ENCODE peak calls at places on chromosome 10, in six cellular contexts. K, N, P, C, L and T are unnamed samples.

GRCh38 chr10:124085680-124086079 is 7.7 kb downstream of the CHST15 start:
- DNase-seq in L (no peak), N (no peak), K (no peak), P (no peak), C (no peak), T (no peak)

GRCh38 chr10:35079763-35080162 is 10.4 kb downstream of the CUL2 start:
- DNase-seq in P (no peak), C (no peak), K (peak; percentile 89), L (no peak), N (no peak), T (peak; percentile 15)

GRCh38 chr10:30701471-30702173 is 72.1 kb upstream of the LYZL2 start:
- DNase-seq in K (peak; percentile 75), N (peak; percentile 87), C (no peak), P (no peak), L (no peak), T (no peak)

GRCh38 chr10:71262027-71262426 is 49.7 kb downstream of the UNC5B start:
- DNase-seq in P (no peak), L (no peak), N (no peak), C (no peak), K (no peak), T (no peak)

GRCh38 chr10:60572511-60573194 is 183.0 kb upstream of the ANK3 start:
- DNase-seq in P (peak; percentile 18), N (no peak), C (peak; percentile 5), K (peak; percentile 67), L (no peak), T (no peak)

GRCh38 chr10:51960494-51960895 is 261.1 kb upstream of the CSTF2T start:
- DNase-seq in K (peak; percentile 76), L (peak; percentile 31), N (no peak), P (peak; percentile 52), C (no peak), T (peak; percentile 10)

GRCh38 chr10:99233680-99234018 is 2.0 kb downstream of the HPSE2 start:
- DNase-seq in C (no peak), N (no peak), K (no peak), L (no peak), P (no peak), T (no peak)

GRCh38 chr10:126609566-126609965 is 60.9 kb downstream of the C10orf90 start:
- DNase-seq in P (no peak), L (no peak), K (no peak), C (no peak), N (no peak), T (no peak)

GRCh38 chr10:131698986-131699385 is 201.8 kb upstream of the PPP2R2D start:
- DNase-seq in C (no peak), L (no peak), K (no peak), P (no peak), N (no peak), T (no peak)

GRCh38 chr10:133159950-133160812 is at the start of gene KNDC1:
- DNase-seq in L (peak; percentile 81), P (no peak), C (no peak), N (no peak), K (peak; percentile 17), T (no peak)

GRCh38 chr10:114967071-114967470 is 29.1 kb downstream of the TRUB1 start:
- DNase-seq in C (no peak), L (no peak), K (peak; percentile 72), N (no peak), P (peak; percentile 86), T (no peak)

GRCh38 chr10:45152726-45153125 is 152.0 kb downstream of the ZNF22 start:
- DNase-seq in K (peak; percentile 51), P (no peak), C (no peak), N (no peak), L (no peak), T (no peak)

GRCh38 chr10:110864662-110865140 is 7.0 kb upstream of the PDCD4 start:
- DNase-seq in N (peak; percentile 97), K (no peak), L (no peak), C (no peak), P (no peak), T (no peak)

GRCh38 chr10:81909453-81909852 is 34.5 kb downstream of the NRG3 start:
- DNase-seq in N (no peak), L (no peak), C (no peak), P (no peak), K (no peak), T (no peak)

GRCh38 chr10:79056361-79056735 is 12.4 kb upstream of the ZMIZ1 start:
- DNase-seq in N (no peak), P (no peak), K (no peak), L (no peak), C (no peak), T (no peak)

GRCh38 chr10:1498746-1499343 is 238.5 kb downstream of the ADARB2 start:
- DNase-seq in N (no peak), L (no peak), P (no peak), K (no peak), C (no peak), T (peak; percentile 45)

GRCh38 chr10:49160814-49161213 is 27.0 kb upstream of the FAM170B start:
- DNase-seq in C (no peak), P (no peak), K (no peak), N (no peak), L (no peak), T (no peak)
- TF ChIP-seq POLR2A in C (no peak), P (no peak), K (no peak), N (no peak), L (no peak), T (no peak)

GRCh38 chr10:23148214-23148613 is 43.9 kb upstream of the PTF1A start:
- DNase-seq in N (no peak), C (no peak), K (no peak), P (no peak), L (no peak), T (no peak)

GRCh38 chr10:23141995-23142394 is 46.6 kb downstream of the MSRB2 start:
- DNase-seq in N (no peak), C (no peak), L (no peak), K (no peak), P (no peak), T (no peak)

GRCh38 chr10:23147035-23147434 is 45.1 kb upstream of the PTF1A start:
- DNase-seq in P (no peak), C (no peak), L (no peak), N (no peak), K (no peak), T (no peak)

GRCh38 chr10:23150081-23150480 is 42.0 kb upstream of the PTF1A start:
- DNase-seq in C (no peak), L (no peak), N (no peak), K (no peak), P (no peak), T (no peak)

GRCh38 chr10:23146069-23146657 is 45.9 kb upstream of the PTF1A start:
- DNase-seq in K (no peak), P (no peak), N (no peak), L (no peak), C (no peak), T (no peak)
- H3K9ac ChIP-seq in K (no peak overlapping the region), P (no peak overlapping the region), N (no peak overlapping the region), L (peak overlapping the region; percentile 31), C (no peak overlapping the region), T (no peak overlapping the region)

GRCh38 chr10:73601486-73601921 is 10.4 kb upstream of the USP54 start:
- DNase-seq in P (peak; percentile 69), N (no peak), K (peak; percentile 24), C (no peak), L (no peak), T (no peak)
- TF ChIP-seq POLR2A in P (no peak), N (no peak), K (no peak), C (no peak), L (no peak), T (no peak)

DNA sequence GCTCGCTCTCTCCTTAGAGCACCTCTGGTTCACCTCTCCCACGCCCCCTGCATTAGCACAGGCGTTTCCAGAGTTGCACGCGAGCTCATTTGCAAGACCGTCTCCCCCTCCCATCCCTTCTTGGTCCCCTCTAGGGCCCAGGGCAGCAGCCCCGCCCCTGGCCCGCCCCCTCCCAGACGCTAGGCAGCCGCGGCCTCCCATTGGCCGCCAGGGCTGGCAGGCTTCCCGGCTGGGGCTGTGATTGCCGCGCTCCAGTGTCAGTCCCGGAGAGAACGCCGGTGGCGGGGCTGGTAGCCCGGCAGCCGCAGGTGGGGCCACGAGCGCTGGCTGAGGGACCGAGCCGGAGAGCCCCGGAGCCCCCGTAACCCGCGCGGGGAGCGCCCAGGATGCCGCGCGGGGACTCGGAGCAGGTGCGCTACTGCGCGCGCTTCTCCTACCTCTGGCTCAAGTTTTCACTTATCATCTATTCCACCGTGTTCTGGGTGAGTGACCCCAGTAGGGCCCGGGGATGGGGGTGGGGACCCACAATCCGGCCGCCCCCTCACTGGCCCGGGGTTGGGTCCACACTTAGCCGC is at the start of gene TSPAN15:
- DNase-seq in C (peak; percentile 88), N (peak; percentile 45), K (peak; percentile 46), L (peak; percentile 95), P (peak; percentile 87), T (peak; percentile 75)
- H3K9ac ChIP-seq in C (no peak within 1 kb of the TSS), N (peak within 1 kb of the TSS; percentile 45), K (no peak within 1 kb of the TSS), L (no peak within 1 kb of the TSS), P (peak within 1 kb of the TSS; percentile 68), T (peak within 1 kb of the TSS; percentile 68)

GRCh38 chr10:43680035-43680434 is 31.4 kb upstream of the ZNF32 start:
- DNase-seq in P (no peak), L (peak; percentile 43), C (no peak), N (no peak), K (peak; percentile 49), T (no peak)
- TF ChIP-seq POLR2A in P (no peak), L (no peak), C (no peak), N (no peak), K (no peak), T (no peak)

DNA sequence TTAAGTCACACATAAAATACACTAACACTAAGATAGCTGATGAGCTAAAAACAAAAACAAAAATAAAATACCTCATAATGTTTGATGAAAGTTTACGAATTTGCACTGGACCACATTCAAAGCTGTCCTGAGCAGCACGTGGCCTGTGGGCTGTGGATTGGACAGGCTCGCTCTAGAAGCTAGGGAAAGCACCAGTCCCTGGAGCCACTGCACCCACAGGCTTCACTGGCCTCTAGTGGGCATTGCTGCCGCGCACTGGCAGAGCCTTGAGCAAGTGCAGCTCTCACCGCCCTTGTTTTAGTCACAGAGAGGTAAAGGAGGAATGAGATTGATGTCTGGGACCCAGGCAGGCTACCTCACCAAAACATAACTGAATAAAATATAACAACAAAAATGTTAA is 67.6 kb downstream of the PAX2 start:
- DNase-seq in K (no peak), P (no peak), L (no peak), C (no peak), N (no peak), T (no peak)
- H3K9ac ChIP-seq in K (no peak overlapping the region), P (no peak overlapping the region), L (no peak overlapping the region), C (no peak overlapping the region), N (no peak overlapping the region), T (no peak overlapping the region)

GRCh38 chr10:42962902-42963231 is 114.0 kb upstream of the RET start:
- DNase-seq in K (no peak), N (no peak), C (no peak), P (no peak), L (no peak), T (no peak)

GRCh38 chr10:42963302-42963701 is 113.6 kb upstream of the RET start:
- DNase-seq in L (no peak), N (no peak), P (no peak), C (no peak), K (no peak), T (no peak)

GRCh38 chr10:42961776-42962119 is 115.1 kb upstream of the RET start:
- DNase-seq in P (no peak), L (no peak), C (no peak), K (no peak), N (no peak), T (no peak)

GRCh38 chr10:42961156-42961589 is 115.7 kb upstream of the RET start:
- DNase-seq in N (no peak), L (no peak), K (no peak), P (no peak), C (no peak), T (no peak)

GRCh38 chr10:42962120-42962901 is 114.6 kb upstream of the RET start:
- DNase-seq in L (no peak), P (no peak), N (no peak), C (no peak), K (no peak), T (no peak)
- TF ChIP-seq POLR2A in L (no peak), P (no peak), N (no peak), C (no peak), K (no peak), T (no peak)